ENCODE peak calls at places on chromosomes 16 and 17, in six cellular contexts. P, L, I, E, W and G are unnamed samples.

GRCh38 chr17:7997186-7997585 is 5.2 kb upstream of the GUCY2D start:
- DNase-seq in P (peak), E (peak), L (peak), I (no peak), W (peak), G (no peak)

GRCh38 chr17:13921841-13922776 is 147.2 kb upstream of the COX10 start:
- DNase-seq in E (no peak), W (no peak), I (no peak), P (no peak), L (peak), G (no peak)

GRCh38 chr17:44787271-44787940 is 28.6 kb downstream of the ADAM11 start:
- DNase-seq in P (no peak), W (no peak), I (no peak), L (no peak), E (peak), G (no peak)

GRCh38 chr16:86777098-86777946 is 199.0 kb downstream of the FOXL1 start:
- DNase-seq in L (no peak), P (peak), W (peak), I (no peak), E (no peak), G (no peak)

GRCh38 chr16:7397901-7398300 is 65.3 kb downstream of the RBFOX1 start:
- DNase-seq in E (no peak), I (no peak), L (peak), W (no peak), P (no peak), G (no peak)

GRCh38 chr17:32445075-32445427 is 741 bp downstream of the PSMD11 start:
- DNase-seq in L (peak), I (no peak), P (peak), E (peak), W (peak), G (no peak)

GRCh38 chr16:15952265-15952711 is 2.9 kb downstream of the ABCC1 start:
- DNase-seq in I (no peak), E (no peak), L (no peak), P (no peak), W (peak), G (no peak)

GRCh38 chr16:78567713-78568112 is 468.3 kb downstream of the WWOX start:
- DNase-seq in I (no peak), L (no peak), E (no peak), W (no peak), P (no peak), G (no peak)

GRCh38 chr16:67000384-67001158 is 12.2 kb downstream of the CES4A start:
- DNase-seq in I (no peak), E (peak), W (peak), P (no peak), L (peak), G (no peak)

GRCh38 chr17:79626156-79626890 is 15.5 kb upstream of the RBFOX3 start:
- DNase-seq in L (no peak), E (peak), I (no peak), P (no peak), W (no peak), G (no peak)

GRCh38 chr17:51434434-51435170 is 174.3 kb downstream of the UTP18 start:
- DNase-seq in W (no peak), I (no peak), E (no peak), L (peak), P (no peak), G (no peak)

GRCh38 chr17:52233176-52233575 is 74.7 kb upstream of the CA10 start:
- DNase-seq in W (no peak), E (no peak), P (no peak), L (no peak), I (no peak), G (no peak)

GRCh38 chr16:80602894-80603293 is 62.1 kb downstream of the DYNLRB2 start:
- DNase-seq in P (peak), W (no peak), I (no peak), L (no peak), E (no peak), G (no peak)

GRCh38 chr17:32491371-32492280 is 4.8 kb downstream of the CDK5R1 start:
- DNase-seq in W (no peak), P (no peak), I (no peak), L (no peak), E (no peak), G (no peak)

GRCh38 chr16:87132361-87133014 is 184.7 kb downstream of the C16orf95 start:
- DNase-seq in L (no peak), P (peak), E (no peak), W (peak), I (no peak), G (peak)

GRCh38 chr17:3695723-3696411 is at the start of gene P2RX5:
- DNase-seq in W (peak), L (peak), I (no peak), E (peak), P (no peak), G (peak)

GRCh38 chr17:42421479-42422332 is 1.4 kb downstream of the CAVIN1 start:
- DNase-seq in E (peak), I (no peak), P (peak), L (no peak), W (peak), G (no peak)

GRCh38 chr17:2025622-2026309 is 632 bp upstream of the RTN4RL1 start:
- DNase-seq in L (peak), E (peak), W (peak), P (peak), I (no peak), G (peak)

GRCh38 chr17:40536731-40537171 is 28.5 kb downstream of the CCR7 start:
- DNase-seq in L (no peak), W (no peak), I (no peak), E (no peak), P (peak), G (no peak)

GRCh38 chr17:63497708-63498483 is 21.0 kb downstream of the ACE start:
- DNase-seq in P (peak), W (peak), E (peak), I (no peak), L (peak), G (no peak)

GRCh38 chr17:1736348-1737281 is 6.1 kb upstream of the SERPINF2 start:
- DNase-seq in W (peak), L (no peak), E (no peak), P (peak), I (no peak), G (no peak)

GRCh38 chr17:20291853-20292252 is 175.5 kb downstream of the LGALS9B start:
- DNase-seq in L (no peak), I (no peak), W (peak), P (peak), E (no peak), G (no peak)

GRCh38 chr16:4511441-4512082 is 27.0 kb downstream of the CDIP1 start:
- DNase-seq in L (peak), W (peak), I (no peak), E (peak), P (peak), G (peak)

GRCh38 chr17:39652635-39653315 is 12.4 kb upstream of the TCAP start:
- DNase-seq in P (no peak), L (peak), W (no peak), I (no peak), E (peak), G (peak)

GRCh38 chr16:22849517-22849916 is 35.6 kb downstream of the HS3ST2 start:
- DNase-seq in E (no peak), L (no peak), W (no peak), P (no peak), I (no peak), G (no peak)

GRCh38 chr16:82630688-82631087 is 3.9 kb downstream of the CDH13 start:
- DNase-seq in P (peak), E (no peak), W (peak), I (no peak), L (no peak), G (no peak)

GRCh38 chr16:31700530-31701388 is 172.8 kb upstream of the ZNF267 start:
- DNase-seq in L (peak), W (peak), I (no peak), E (no peak), P (peak), G (peak)
- H2BK120ac ChIP-seq in L (no peak), W (no peak), I (no peak), E (no peak), P (no peak), G (no peak)

DNA sequence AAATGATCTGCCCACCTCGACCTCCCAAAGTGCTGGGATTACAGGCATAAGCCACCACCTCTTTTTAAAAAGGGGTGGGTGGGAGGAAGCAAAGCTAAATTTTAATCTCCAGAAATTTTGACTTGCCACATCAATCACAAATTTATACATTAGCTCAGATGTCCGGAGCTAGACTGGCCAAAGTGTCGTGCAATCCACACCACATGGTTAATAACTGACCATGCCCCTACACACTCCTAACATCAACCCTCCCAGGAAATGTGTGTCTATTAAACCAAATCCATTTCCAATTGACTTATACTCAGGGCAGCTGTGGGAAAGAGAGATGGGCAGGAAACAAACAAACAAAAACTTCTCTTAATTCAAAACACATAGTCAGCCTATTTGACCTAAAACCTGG is 29.9 kb downstream of the SMURF2 start:
- DNase-seq in P (no peak), W (no peak), I (no peak), E (no peak), L (no peak), G (no peak)
- H2BK15ac ChIP-seq in P (no peak), W (no peak), I (no peak), E (no peak), L (no peak), G (no peak)

GRCh38 chr17:29643817-29644160 is 21.1 kb upstream of the CORO6 start:
- DNase-seq in E (no peak), P (no peak), L (no peak), W (no peak), I (no peak), G (no peak)
- H2BK120ac ChIP-seq in E (no peak), P (no peak), L (no peak), W (no peak), I (no peak), G (no peak)

DNA sequence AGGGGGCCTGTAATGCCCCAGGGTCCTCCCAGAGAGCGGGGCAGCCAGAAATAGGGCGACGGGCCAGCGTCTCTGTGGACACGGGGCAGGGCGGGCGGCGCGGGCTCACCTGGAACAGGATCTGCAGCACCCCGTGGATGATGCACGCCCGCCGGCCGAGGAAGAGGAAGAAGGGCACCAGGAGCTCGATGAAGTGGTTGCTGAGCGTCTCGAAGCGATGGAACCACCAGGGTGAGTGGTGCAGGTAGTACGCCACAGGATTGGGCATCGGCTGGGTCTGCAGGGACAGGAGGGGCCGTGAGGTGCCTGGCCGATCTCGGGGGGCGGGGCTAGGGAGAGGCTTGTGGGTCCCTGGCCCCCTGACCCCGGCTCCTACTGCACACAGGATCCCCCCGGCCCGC is 78.9 kb upstream of the GNG13 start:
- DNase-seq in E (no peak), W (no peak), P (no peak), I (no peak), L (no peak), G (no peak)
- H2BK15ac ChIP-seq in E (no peak), W (no peak), P (no peak), I (no peak), L (no peak), G (no peak)

GRCh38 chr17:61452301-61453290 is at the start of gene TBX4:
- DNase-seq in L (no peak), W (peak), I (no peak), P (no peak), E (peak), G (no peak)
- H2BK120ac ChIP-seq in L (no peak), W (peak), I (no peak), P (no peak), E (no peak), G (no peak)

GRCh38 chr17:81537343-81537855 is 9.2 kb downstream of the FSCN2 start:
- DNase-seq in L (peak), I (no peak), P (no peak), E (peak), W (no peak), G (no peak)
- H2BK15ac ChIP-seq in L (no peak), I (no peak), P (no peak), E (no peak), W (no peak), G (peak)

GRCh38 chr17:68344701-68345136 is 53.4 kb downstream of the ARSG start:
- DNase-seq in P (no peak), W (no peak), I (no peak), L (no peak), E (no peak), G (peak)
- H2BK120ac ChIP-seq in P (no peak), W (no peak), I (no peak), L (no peak), E (no peak), G (no peak)